ENCODE peak calls at places on chromosomes 13 and 19, in six cellular contexts. X is tibial nerve; A is right lobe of liver; T is stimulated activated CD8-positive, alpha-beta memory T cell treated with anti-CD3 and anti-CD28 coated beads, Interleukin-12 subunit alpha, Interleukin-12 subunit beta, amount 100 ng/mL, for 4 hours; F is IMR-90; G is stimulated activated CD4-positive, alpha-beta T cell treated with anti-CD3 and anti-CD28 coated beads, Interleukin-4, amount 100 ng/mL, for 48 hours. I is an unnamed sample.
A peak's percentile ranks its signal among the peaks of the same experiment; 100 is the strongest.

GRCh38 chr19:35498220-35498619 is 8.0 kb upstream of the KRTDAP start:
- DNase-seq in X (no peak), A (no peak), T (no peak), F (no peak), G (no peak), I (no peak)

GRCh38 chr13:98447881-98448641 is 128.8 kb downstream of the STK24 start:
- DNase-seq in X (no peak), A (no peak), T (no peak), F (no peak), G (peak; percentile 34), I (peak; percentile 72)

GRCh38 chr19:6448045-6448444 is 11.5 kb downstream of the SLC25A23 start:
- DNase-seq in X (no peak), A (no peak), T (no peak), F (no peak), G (no peak), I (no peak)

GRCh38 chr19:53977991-53978731 is 13.3 kb upstream of the CACNG6 start:
- DNase-seq in X (no peak), A (peak; percentile 64), T (no peak), F (peak; percentile 84), G (no peak), I (no peak)

GRCh38 chr19:4518345-4519171 is at the start of gene PLIN4:
- DNase-seq in X (no peak), A (peak; percentile 95), T (no peak), F (peak; percentile 38), G (no peak), I (peak; percentile 46)

GRCh38 chr19:18469245-18470107 is 31.5 kb upstream of the ISYNA1 start:
- DNase-seq in X (peak; percentile 43), A (no peak), T (peak; percentile 30), F (peak; percentile 66), G (peak; percentile 50), I (no peak)

GRCh38 chr13:32142956-32143375 is 111.4 kb downstream of the FRY start:
- DNase-seq in X (no peak), A (no peak), T (no peak), F (peak; percentile 52), G (no peak), I (no peak)

GRCh38 chr13:43878897-43879322 is 630 bp downstream of the CCDC122 start:
- DNase-seq in X (peak; percentile 33), A (peak; percentile 86), T (peak; percentile 2), F (peak; percentile 81), G (peak; percentile 23), I (peak; percentile 50)

GRCh38 chr13:111590796-111591195 is 270.4 kb downstream of the TEX29 start:
- DNase-seq in X (no peak), A (no peak), T (no peak), F (no peak), G (no peak), I (no peak)

GRCh38 chr19:34365463-34366401 is 736 bp downstream of the GPI start:
- DNase-seq in X (no peak), A (peak; percentile 75), T (no peak), F (peak; percentile 32), G (no peak), I (peak; percentile 50)

GRCh38 chr13:51808811-51809210 is 4.8 kb upstream of the DHRS12 start:
- DNase-seq in X (no peak), A (no peak), T (no peak), F (no peak), G (no peak), I (no peak)

GRCh38 chr19:18672606-18673337 is 10.7 kb upstream of the CRTC1 start:
- DNase-seq in X (no peak), A (no peak), T (no peak), F (peak; percentile 50), G (no peak), I (no peak)

GRCh38 chr13:47794963-47795362 is 206.1 kb downstream of the SUCLA2 start:
- DNase-seq in X (no peak), A (no peak), T (no peak), F (peak; percentile 2), G (no peak), I (no peak)

GRCh38 chr13:24254151-24254810 is 55.1 kb upstream of the C1QTNF9 start:
- DNase-seq in X (no peak), A (no peak), T (no peak), F (no peak), G (peak; percentile 48), I (no peak)

GRCh38 chr13:113736258-113736731 is 22.7 kb upstream of the TMEM255B start:
- DNase-seq in X (no peak), A (no peak), T (no peak), F (no peak), G (no peak), I (no peak)

GRCh38 chr13:40076765-40077362 is 421.4 kb downstream of the COG6 start:
- DNase-seq in X (no peak), A (no peak), T (no peak), F (no peak), G (no peak), I (no peak)